ENCODE peak calls at places on chromosome 17, in nine cellular contexts. K is stimulated activated CD8-positive, alpha-beta memory T cell treated with anti-CD3 and anti-CD28 coated beads, Interleukin-12 subunit alpha, Interleukin-12 subunit beta, amount 100 ng/mL, for 4 hours; H is pons; G is AML-193; R is NCI-H2107; V is lower lobe of right lung; X is T-helper 22 cell; B is heart left ventricle; J is cerebellar cortex. N is an unnamed sample.

GRCh38 chr17:49363251-49363650 is 1.2 kb upstream of the ZNF652 start:
- DNase-seq in J (no peak), K (no peak), R (no peak), G (no peak), B (no peak), H (no peak), X (no peak), V (no peak), N (no peak)

GRCh38 chr17:65055708-65056638 is 567 bp downstream of the GNA13 start:
- DNase-seq in H (peak), J (no peak), V (peak), X (peak), B (peak), G (peak), K (peak), R (no peak), N (peak)

GRCh38 chr17:3710951-3711383 is 12.7 kb upstream of the HASPIN start:
- DNase-seq in R (no peak), V (no peak), G (peak), B (no peak), X (peak), H (peak), K (peak), J (no peak), N (no peak)

GRCh38 chr17:82592751-82593589 is 55.3 kb downstream of the WDR45B start:
- DNase-seq in R (no peak), B (peak), J (peak), X (peak), H (peak), G (peak), K (no peak), V (peak), N (peak)

GRCh38 chr17:75739801-75740200 is 18.5 kb downstream of the ITGB4 start:
- DNase-seq in H (no peak), B (no peak), J (no peak), K (no peak), R (no peak), V (peak), X (no peak), G (no peak), N (no peak)

GRCh38 chr17:5874486-5874885 is 195.7 kb upstream of the WSCD1 start:
- DNase-seq in G (no peak), J (no peak), H (peak), X (no peak), V (no peak), R (no peak), K (no peak), B (no peak), N (no peak)

GRCh38 chr17:83053779-83054451 is 25.5 kb upstream of the METRNL start:
- DNase-seq in R (no peak), B (peak), G (peak), X (no peak), J (no peak), H (peak), V (peak), K (no peak), N (no peak)

GRCh38 chr17:79621151-79621940 is 10.5 kb upstream of the RBFOX3 start:
- DNase-seq in H (no peak), K (no peak), X (no peak), B (peak), V (peak), R (no peak), J (no peak), G (no peak), N (no peak)

GRCh38 chr17:83192161-83192788 is 112.9 kb downstream of the METRNL start:
- DNase-seq in X (no peak), G (no peak), K (no peak), B (peak), V (peak), J (no peak), R (no peak), H (no peak), N (no peak)

GRCh38 chr17:45729284-45729907 is 54.7 kb upstream of the CRHR1 start:
- DNase-seq in V (no peak), H (no peak), G (no peak), R (no peak), J (no peak), B (no peak), K (no peak), X (no peak), N (no peak)

GRCh38 chr17:45229681-45230409 is 8.2 kb downstream of the FMNL1 start:
- DNase-seq in K (no peak), H (no peak), G (no peak), V (no peak), B (peak), X (no peak), J (no peak), R (no peak), N (no peak)

GRCh38 chr17:50779747-50780363 is 12.5 kb upstream of the ANKRD40CL start:
- DNase-seq in B (no peak), H (no peak), X (peak), J (no peak), G (no peak), V (no peak), K (no peak), R (no peak), N (no peak)

GRCh38 chr17:55911186-55911585 is 160.3 kb downstream of the PCTP start:
- DNase-seq in R (no peak), H (no peak), K (no peak), X (no peak), B (no peak), V (no peak), G (no peak), J (no peak), N (no peak)

GRCh38 chr17:12966413-12966812 is 51.4 kb downstream of the ELAC2 start:
- DNase-seq in X (no peak), J (no peak), R (no peak), G (no peak), K (no peak), H (no peak), B (no peak), V (no peak), N (no peak)

GRCh38 chr17:8004899-8005298 is 2.5 kb downstream of the GUCY2D start:
- DNase-seq in R (no peak), B (no peak), K (no peak), J (no peak), H (no peak), V (no peak), G (no peak), X (no peak), N (no peak)

GRCh38 chr17:81135503-81136283 is 29.6 kb upstream of the PVALEF start:
- DNase-seq in X (no peak), H (no peak), J (peak), G (no peak), R (peak), B (no peak), V (peak), K (no peak), N (peak)

GRCh38 chr17:81144423-81144781 is 20.9 kb upstream of the PVALEF start:
- DNase-seq in R (no peak), K (no peak), B (no peak), H (no peak), V (no peak), X (no peak), G (no peak), J (no peak), N (no peak)

GRCh38 chr17:50609376-50610074 is 25.2 kb upstream of the ABCC3 start:
- DNase-seq in G (no peak), K (no peak), B (no peak), X (no peak), V (no peak), J (no peak), R (no peak), H (no peak), N (no peak)

GRCh38 chr17:74042744-74043486 is 160.6 kb upstream of the RPL38 start:
- DNase-seq in B (peak), R (no peak), G (no peak), H (peak), V (no peak), K (no peak), J (peak), X (no peak), N (no peak)

GRCh38 chr17:42686520-42687137 is 4.3 kb downstream of the CNTNAP1 start:
- DNase-seq in G (no peak), K (no peak), B (no peak), H (no peak), X (no peak), J (no peak), V (no peak), R (no peak), N (no peak)

GRCh38 chr17:67253379-67253778 is 8.4 kb upstream of the HELZ start:
- DNase-seq in V (no peak), H (no peak), J (no peak), X (no peak), B (no peak), K (no peak), R (no peak), G (no peak), N (no peak)

GRCh38 chr17:37774508-37774907 is 29.6 kb upstream of the HNF1B start:
- DNase-seq in G (no peak), B (no peak), K (no peak), V (no peak), J (no peak), H (no peak), R (no peak), X (no peak), N (no peak)

GRCh38 chr17:7404737-7405412 is 978 bp upstream of the TMEM256 start:
- DNase-seq in H (no peak), R (no peak), V (peak), B (peak), G (peak), J (no peak), K (peak), X (peak), N (peak)

GRCh38 chr17:79968116-79968515 is 67.6 kb downstream of the TBC1D16 start:
- DNase-seq in H (no peak), K (no peak), R (no peak), G (no peak), B (no peak), X (no peak), J (no peak), V (peak), N (no peak)

GRCh38 chr17:28059675-28060074 is 17.2 kb downstream of the NLK start:
- DNase-seq in X (no peak), R (no peak), H (no peak), V (no peak), J (no peak), G (no peak), K (no peak), B (no peak), N (no peak)

GRCh38 chr17:5680766-5681165 is 96.5 kb upstream of the NLRP1 start:
- DNase-seq in X (no peak), B (no peak), G (no peak), K (no peak), H (no peak), R (no peak), V (no peak), J (no peak), N (no peak)

GRCh38 chr17:2149934-2150333 is 95.0 kb downstream of the HIC1 start:
- DNase-seq in R (no peak), J (no peak), G (no peak), H (no peak), V (no peak), B (no peak), K (no peak), X (no peak), N (no peak)

GRCh38 chr17:61221597-61222471 is 177.8 kb upstream of the TBX2 start:
- DNase-seq in H (no peak), X (no peak), J (no peak), G (peak), R (no peak), V (no peak), B (no peak), K (no peak), N (no peak)

GRCh38 chr17:33745047-33745783 is 452.1 kb upstream of the ASIC2 start:
- DNase-seq in X (no peak), J (no peak), K (no peak), H (no peak), R (no peak), V (no peak), B (no peak), G (no peak), N (no peak)